ENCODE peak calls at places on chromosomes 2 and 18, in nine cellular contexts. R, Y, S, Z, U, T, B, I and Q are unnamed samples.

GRCh38 chr2:47038656-47039501 is 116.2 kb downstream of the STPG4 start:
- DNase-seq in I (no peak), U (no peak), B (no peak), S (no peak), Z (peak; percentile 45), R (no peak), Y (no peak), T (no peak), Q (no peak)

GRCh38 chr2:80363951-80364350 is 59.4 kb upstream of the LRRTM1 start:
- DNase-seq in Y (peak; percentile 40), S (no peak), U (no peak), B (no peak), R (no peak), T (no peak), I (no peak), Z (no peak), Q (no peak)

GRCh38 chr2:215951558-215951957 is 61.8 kb downstream of the MREG start:
- DNase-seq in S (no peak), B (no peak), U (no peak), Z (no peak), Y (no peak), R (no peak), T (no peak), I (no peak), Q (peak; percentile 41)

GRCh38 chr2:3493610-3493997 is 25.7 kb downstream of the ADI1 start:
- DNase-seq in I (peak; percentile 60), Z (no peak), S (no peak), Y (peak; percentile 56), B (no peak), T (peak; percentile 75), R (no peak), U (peak; percentile 44), Q (no peak)

GRCh38 chr18:995641-996040 is 91.0 kb downstream of the ADCYAP1 start:
- DNase-seq in U (peak; percentile 91), Z (no peak), R (no peak), B (no peak), S (no peak), Y (no peak), T (peak; percentile 7), I (no peak), Q (no peak)

GRCh38 chr18:22912835-22913234 is 20.3 kb upstream of the RBBP8 start:
- DNase-seq in S (no peak), I (no peak), R (peak; percentile 37), Y (peak; percentile 54), U (peak; percentile 76), T (peak; percentile 19), Z (no peak), B (no peak), Q (no peak)

GRCh38 chr2:229578052-229578846 is 136.1 kb downstream of the DNER start:
- DNase-seq in T (no peak), Z (no peak), R (no peak), B (no peak), I (peak; percentile 55), Y (peak; percentile 45), U (no peak), S (no peak), Q (no peak)

GRCh38 chr2:70111752-70112591 is 24.7 kb downstream of the PCBP1 start:
- DNase-seq in U (peak; percentile 72), B (no peak), Z (no peak), T (peak; percentile 71), I (no peak), Y (peak; percentile 89), R (no peak), S (peak; percentile 43), Q (peak; percentile 63)

GRCh38 chr2:240603081-240603835 is 16.7 kb downstream of the CAPN10 start:
- DNase-seq in Z (no peak), T (no peak), B (peak; percentile 43), U (no peak), R (no peak), I (no peak), S (no peak), Y (no peak), Q (no peak)

DNA sequence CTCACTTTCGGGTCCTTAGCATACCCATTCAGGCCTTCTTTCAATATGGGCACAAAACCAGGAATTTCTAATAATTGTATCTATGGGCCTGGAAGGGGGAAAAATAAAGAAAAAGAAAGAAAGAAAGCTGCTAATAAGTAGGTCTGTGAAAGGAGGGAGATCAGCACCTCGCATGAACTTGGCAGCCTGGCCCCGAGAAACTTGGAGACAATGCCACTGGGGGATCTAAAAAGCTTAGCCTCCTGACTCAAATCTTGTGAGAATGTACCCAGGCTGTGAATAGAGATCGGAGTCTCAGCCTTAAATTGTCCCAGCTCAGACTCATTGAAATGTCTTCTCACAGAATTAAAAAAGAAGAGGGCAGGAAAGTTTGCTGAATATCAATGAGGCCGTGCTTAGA is 252.0 kb upstream of the SLC14A2 start:
- DNase-seq in I (no peak), Y (no peak), R (no peak), Z (no peak), S (no peak), B (no peak), U (no peak), T (no peak), Q (no peak)
- H3K4me1 ChIP-seq in I (no peaks in the 10 kb centered on the region), Y (peaks cover 2% of the 10 kb centered on the region), R (no peaks in the 10 kb centered on the region), Z (peaks cover 22% of the 10 kb centered on the region), S (peaks cover 100% of the 10 kb centered on the region), B (no peaks in the 10 kb centered on the region), U (peaks cover 3% of the 10 kb centered on the region), T (peaks cover 5% of the 10 kb centered on the region), Q (no peaks in the 10 kb centered on the region)

DNA sequence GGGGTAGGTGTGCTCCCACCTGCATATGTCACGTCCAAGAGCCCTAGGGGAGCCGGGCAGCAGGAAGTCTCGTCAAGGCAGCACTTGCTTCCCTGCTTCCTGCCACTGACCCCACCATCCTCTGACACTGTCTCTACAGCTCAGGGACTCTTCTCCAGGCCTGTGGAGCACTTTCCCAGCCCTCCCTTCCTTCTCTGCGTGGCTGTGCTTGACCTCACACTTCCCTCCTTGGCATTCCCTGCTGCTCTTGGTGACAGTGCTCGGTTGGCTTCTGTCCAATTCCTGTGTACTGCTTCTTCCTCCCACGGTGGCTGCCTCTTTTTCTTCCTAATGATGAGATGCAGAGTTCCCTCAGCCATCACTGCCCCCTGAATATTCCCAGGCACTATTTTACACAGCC is 2.8 kb downstream of the CIDEA start:
- DNase-seq in U (no peak), B (no peak), R (no peak), S (no peak), Y (peak; percentile 8), Z (no peak), T (no peak), I (no peak), Q (no peak)
- H3K27me3 ChIP-seq in U (peaks cover 15% of the 10 kb centered on the region), B (no peaks in the 10 kb centered on the region), R (no peaks in the 10 kb centered on the region), S (no peaks in the 10 kb centered on the region), Y (peaks cover 11% of the 10 kb centered on the region), Z (no peaks in the 10 kb centered on the region), T (peaks cover 72% of the 10 kb centered on the region), I (peaks cover 57% of the 10 kb centered on the region), Q (peaks cover 13% of the 10 kb centered on the region)

GRCh38 chr2:226979004-226979403 is 143.2 kb downstream of the RHBDD1 start:
- DNase-seq in S (no peak), U (no peak), Z (no peak), T (no peak), Y (peak; percentile 57), R (no peak), I (peak; percentile 25), B (no peak), Q (no peak)

GRCh38 chr2:226983891-226984290 is 148.0 kb downstream of the RHBDD1 start:
- DNase-seq in I (no peak), S (no peak), U (no peak), R (no peak), B (no peak), T (no peak), Z (no peak), Y (no peak), Q (no peak)

GRCh38 chr2:226981731-226982373 is 146.0 kb downstream of the RHBDD1 start:
- DNase-seq in I (no peak), R (no peak), Z (no peak), Y (peak; percentile 51), S (no peak), U (no peak), T (no peak), B (no peak), Q (peak; percentile 22)

GRCh38 chr2:226985227-226985946 is 149.5 kb downstream of the RHBDD1 start:
- DNase-seq in B (no peak), U (peak; percentile 44), R (no peak), T (peak; percentile 83), Y (peak; percentile 74), I (peak; percentile 83), Z (peak; percentile 37), S (peak; percentile 79), Q (peak; percentile 77)

DNA sequence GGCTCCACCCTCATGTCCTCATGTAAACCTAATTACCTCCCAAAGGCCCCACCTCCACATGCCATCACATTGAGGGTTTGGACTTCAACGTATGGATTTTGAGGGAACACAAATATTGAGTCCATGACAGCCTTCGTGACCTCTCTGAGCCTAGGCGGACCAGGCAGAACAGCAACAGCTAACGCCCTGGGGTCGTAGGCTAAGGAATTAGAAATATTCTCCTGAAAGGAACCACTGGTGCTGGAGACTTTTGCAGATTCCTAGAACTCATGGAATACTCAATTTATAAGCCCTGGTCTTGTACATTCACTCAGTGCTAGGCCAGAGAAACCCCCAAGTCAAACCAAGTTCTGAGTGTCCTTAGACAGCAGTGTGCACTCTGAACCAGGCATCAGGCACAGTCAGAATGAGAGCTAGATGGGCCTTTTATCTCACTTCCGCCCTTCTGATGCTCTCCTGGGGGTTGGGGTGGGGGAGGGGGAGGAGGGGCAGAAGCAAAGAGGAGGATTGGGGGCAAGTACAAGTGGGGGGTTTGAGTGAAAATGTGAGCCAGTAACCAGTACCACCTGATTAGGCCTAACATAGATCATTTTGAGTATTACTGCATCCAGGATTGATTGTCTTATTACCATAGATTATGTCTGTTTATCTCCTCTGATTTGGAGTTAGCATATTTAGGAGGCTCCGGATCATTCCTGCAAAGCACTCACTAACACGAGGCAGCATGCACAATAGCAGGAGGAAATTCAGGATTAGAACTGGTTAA is 148.8 kb downstream of the RHBDD1 start:
- DNase-seq in R (no peak), T (no peak), U (no peak), Y (peak; percentile 67), Z (no peak), I (no peak), B (no peak), S (peak; percentile 53), Q (no peak)
- H3K4me1 ChIP-seq in R (peaks cover 7% of the 10 kb centered on the region), T (peaks cover 4% of the 10 kb centered on the region), U (no peaks in the 10 kb centered on the region), Y (peaks cover 7% of the 10 kb centered on the region), Z (peaks cover 5% of the 10 kb centered on the region), I (peaks cover 7% of the 10 kb centered on the region), B (peaks cover 4% of the 10 kb centered on the region), S (peaks cover 15% of the 10 kb centered on the region), Q (no peaks in the 10 kb centered on the region)

GRCh38 chr2:218802595-218802994 is 20.6 kb downstream of the CYP27A1 start:
- DNase-seq in S (no peak), B (no peak), Y (no peak), U (no peak), I (no peak), R (no peak), T (no peak), Z (no peak), Q (no peak)

GRCh38 chr2:218806346-218806978 is 24.5 kb downstream of the CYP27A1 start:
- DNase-seq in Z (peak; percentile 60), R (peak; percentile 82), I (peak; percentile 29), U (peak; percentile 98), B (no peak), Y (peak; percentile 25), T (peak; percentile 96), S (peak; percentile 44), Q (peak; percentile 24)

GRCh38 chr2:218805627-218806026 is 23.7 kb downstream of the CYP27A1 start:
- DNase-seq in T (peak; percentile 80), S (no peak), U (peak; percentile 41), I (peak; percentile 53), B (no peak), R (no peak), Y (peak; percentile 43), Z (no peak), Q (no peak)

GRCh38 chr2:218807626-218808025 is 24.0 kb downstream of the PRKAG3 start:
- DNase-seq in U (no peak), Y (no peak), R (no peak), S (no peak), B (no peak), I (no peak), T (peak; percentile 15), Z (no peak), Q (no peak)

GRCh38 chr2:218804817-218805216 is 22.9 kb downstream of the CYP27A1 start:
- DNase-seq in Y (no peak), T (no peak), U (no peak), S (no peak), R (no peak), B (no peak), Z (no peak), I (no peak), Q (no peak)
- H3K27me3 ChIP-seq in Y (no peaks in the 10 kb centered on the region), T (no peaks in the 10 kb centered on the region), U (peaks cover 3% of the 10 kb centered on the region), S (no peaks in the 10 kb centered on the region), R (no peaks in the 10 kb centered on the region), B (no peaks in the 10 kb centered on the region), Z (no peaks in the 10 kb centered on the region), I (no peaks in the 10 kb centered on the region), Q (no peaks in the 10 kb centered on the region)